ENCODE peak calls at places on chromosomes 13 and 19, in seven cellular contexts. S is IMR-90, G is H1, Q is neuronal stem cell, E is mesenchymal stem cell, H is H9, I is trophoblast cell. F is an unnamed sample.

GRCh38 chr13:33075996-33076395 is 59.8 kb downstream of the KL start:
- DNase-seq in S (no peak), G (no peak), Q (no peak), E (no peak), H (no peak), I (no peak), F (no peak)

GRCh38 chr19:7304200-7304599 is 10.0 kb upstream of the INSR start:
- DNase-seq in S (no peak), G (no peak), Q (no peak), E (no peak), H (no peak), I (no peak), F (no peak)

GRCh38 chr19:46813570-46814358 is 25.4 kb upstream of the SLC1A5 start:
- DNase-seq in S (peak), G (no peak), Q (no peak), E (peak), H (no peak), I (no peak), F (no peak)

GRCh38 chr19:10800488-10800887 is 35.5 kb downstream of the TMED1 start:
- DNase-seq in S (peak), G (no peak), Q (no peak), E (no peak), H (no peak), I (no peak), F (no peak)

GRCh38 chr13:59103004-59103768 is 1060.5 kb downstream of the DIAPH3 start:
- DNase-seq in S (peak), G (no peak), Q (no peak), E (peak), H (no peak), I (no peak), F (no peak)

GRCh38 chr13:110250258-110250891 is 56.6 kb downstream of the COL4A1 start:
- DNase-seq in S (peak), G (peak), Q (no peak), E (peak), H (no peak), I (peak), F (no peak)

GRCh38 chr19:46299004-46299509 is 2.2 kb downstream of the HIF3A start:
- DNase-seq in S (peak), G (no peak), Q (no peak), E (peak), H (no peak), I (no peak), F (no peak)

GRCh38 chr19:35787227-35787799 is 11.9 kb downstream of the ARHGAP33 start:
- DNase-seq in S (no peak), G (no peak), Q (no peak), E (no peak), H (no peak), I (no peak), F (no peak)

GRCh38 chr19:47541507-47541906 is 26.6 kb upstream of the NAPA start:
- DNase-seq in S (no peak), G (no peak), Q (no peak), E (peak), H (no peak), I (no peak), F (no peak)

GRCh38 chr13:78762825-78763224 is 103.9 kb upstream of the OBI1 start:
- DNase-seq in S (no peak), G (no peak), Q (no peak), E (no peak), H (no peak), I (no peak), F (no peak)

GRCh38 chr13:43682698-43683097 is 104.1 kb downstream of the ENOX1 start:
- DNase-seq in S (no peak), G (no peak), Q (no peak), E (no peak), H (no peak), I (no peak), F (no peak)

GRCh38 chr13:38763446-38764381 is 76.8 kb downstream of the FREM2 start:
- DNase-seq in S (peak), G (no peak), Q (peak), E (peak), H (peak), I (peak), F (peak)

GRCh38 chr19:35265126-35265995 is 3.4 kb upstream of the USF2 start:
- DNase-seq in S (no peak), G (no peak), Q (no peak), E (no peak), H (peak), I (no peak), F (no peak)

GRCh38 chr19:8484331-8484894 is 18.0 kb downstream of the PRAM1 start:
- DNase-seq in S (no peak), G (no peak), Q (no peak), E (no peak), H (no peak), I (peak), F (no peak)

GRCh38 chr19:46515290-46515609 is 19.6 kb upstream of the PNMA8B start:
- DNase-seq in S (no peak), G (peak), Q (no peak), E (no peak), H (no peak), I (no peak), F (no peak)

GRCh38 chr19:6875218-6875617 is 12.2 kb upstream of the ADGRE1 start:
- DNase-seq in S (no peak), G (no peak), Q (no peak), E (no peak), H (no peak), I (no peak), F (no peak)

GRCh38 chr19:14826006-14826405 is 9.0 kb downstream of the OR7A5 start:
- DNase-seq in S (no peak), G (no peak), Q (no peak), E (no peak), H (no peak), I (no peak), F (no peak)

GRCh38 chr13:25899464-25899863 is 152.4 kb downstream of the SHISA2 start:
- DNase-seq in S (no peak), G (no peak), Q (no peak), E (no peak), H (no peak), I (no peak), F (no peak)

GRCh38 chr13:114043421-114044053 is 69.7 kb upstream of the C13orf46 start:
- DNase-seq in S (peak), G (no peak), Q (peak), E (peak), H (peak), I (peak), F (peak)

GRCh38 chr13:106596287-106596937 is 28.5 kb upstream of the ARGLU1 start:
- DNase-seq in S (no peak), G (no peak), Q (no peak), E (no peak), H (no peak), I (no peak), F (no peak)

GRCh38 chr13:106597759-106598395 is 29.9 kb upstream of the ARGLU1 start:
- DNase-seq in S (no peak), G (no peak), Q (no peak), E (no peak), H (no peak), I (no peak), F (no peak)

GRCh38 chr13:106594986-106595385 is 27.0 kb upstream of the ARGLU1 start:
- DNase-seq in S (no peak), G (no peak), Q (no peak), E (no peak), H (no peak), I (no peak), F (no peak)

GRCh38 chr13:106597190-106597589 is 29.3 kb upstream of the ARGLU1 start:
- DNase-seq in S (no peak), G (no peak), Q (no peak), E (no peak), H (no peak), I (peak), F (no peak)

GRCh38 chr13:106595623-106596022 is 27.7 kb upstream of the ARGLU1 start:
- DNase-seq in S (no peak), G (no peak), Q (no peak), E (no peak), H (no peak), I (no peak), F (no peak)
- H3K18ac ChIP-seq in S (no peak), G (no peak), Q (no peak), E (no peak), H (no peak), I (no peak), F (no peak)

DNA sequence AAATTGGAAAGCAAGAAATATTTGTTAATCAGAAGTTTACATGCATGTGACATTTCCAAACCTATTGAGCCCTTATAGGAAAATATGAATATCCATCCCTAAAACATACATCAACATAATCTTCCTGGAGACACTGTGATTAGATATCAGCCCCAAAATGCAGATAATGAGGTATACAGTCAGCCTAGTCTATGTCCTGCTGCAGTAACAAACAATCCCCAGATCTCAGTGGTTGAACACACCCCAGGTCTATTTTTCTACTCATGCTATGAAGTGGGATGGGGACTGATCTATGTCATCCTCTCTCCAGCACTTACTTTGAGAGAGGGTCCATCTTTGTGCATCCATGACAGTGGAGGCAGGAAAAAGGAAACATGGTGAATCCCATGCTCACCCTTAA is 31.2 kb downstream of the CACNA1A start:
- DNase-seq in S (no peak), G (no peak), Q (no peak), E (no peak), H (no peak), I (no peak), F (no peak)
- H3K23ac ChIP-seq in S (no peak), G (no peak), Q (no peak), E (no peak), H (no peak), I (no peak), F (no peak)

GRCh38 chr19:5296457-5297271 is 43.9 kb downstream of the PTPRS start:
- DNase-seq in S (no peak), G (no peak), Q (no peak), E (no peak), H (no peak), I (peak), F (no peak)

GRCh38 chr19:5292843-5293606 is 47.6 kb downstream of the PTPRS start:
- DNase-seq in S (peak), G (no peak), Q (peak), E (peak), H (peak), I (peak), F (peak)

GRCh38 chr19:5296021-5296420 is 44.6 kb downstream of the PTPRS start:
- DNase-seq in S (no peak), G (no peak), Q (no peak), E (no peak), H (no peak), I (peak), F (no peak)

GRCh38 chr19:5293607-5294089 is 47.0 kb downstream of the PTPRS start:
- DNase-seq in S (peak), G (peak), Q (peak), E (peak), H (peak), I (no peak), F (peak)

GRCh38 chr19:5294403-5295160 is 46.0 kb downstream of the PTPRS start:
- DNase-seq in S (no peak), G (no peak), Q (no peak), E (no peak), H (no peak), I (no peak), F (no peak)
- H3K18ac ChIP-seq in S (no peak), G (no peak), Q (peak), E (no peak), H (no peak), I (no peak), F (no peak)

GRCh38 chr13:74464656-74465055 is 330.5 kb upstream of the KLF12 start:
- DNase-seq in S (no peak), G (no peak), Q (no peak), E (no peak), H (no peak), I (no peak), F (no peak)
- H3K23ac ChIP-seq in S (no peak), G (no peak), Q (no peak), E (no peak), H (no peak), I (no peak), F (no peak)

GRCh38 chr13:97742084-97742483 is 211.4 kb upstream of the IPO5 start:
- DNase-seq in S (no peak), G (no peak), Q (no peak), E (no peak), H (no peak), I (no peak), F (no peak)

GRCh38 chr13:97749174-97749573 is 204.3 kb upstream of the IPO5 start:
- DNase-seq in S (peak), G (no peak), Q (no peak), E (no peak), H (no peak), I (peak), F (peak)

DNA sequence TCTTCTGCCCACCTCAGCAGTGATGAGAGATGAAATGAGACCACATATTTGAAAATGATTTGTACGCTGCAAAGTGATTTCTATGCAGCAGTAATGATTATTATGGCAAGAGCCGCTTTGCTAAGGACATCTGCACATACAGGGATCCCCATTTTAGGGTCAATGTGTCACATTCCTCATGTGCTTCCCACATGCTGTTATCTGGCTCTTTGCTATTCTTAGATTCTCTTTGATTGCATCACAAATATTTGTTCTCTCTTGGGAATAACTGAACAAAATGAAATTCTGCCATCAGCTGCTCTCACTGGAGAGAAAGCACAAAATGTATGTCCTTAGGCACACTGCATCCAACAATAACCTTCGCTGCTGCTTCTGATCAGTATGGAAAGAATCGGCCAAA is 209.5 kb upstream of the IPO5 start:
- DNase-seq in S (no peak), G (no peak), Q (no peak), E (peak), H (no peak), I (no peak), F (no peak)
- H3K18ac ChIP-seq in S (no peak), G (no peak), Q (no peak), E (no peak), H (no peak), I (no peak), F (no peak)

DNA sequence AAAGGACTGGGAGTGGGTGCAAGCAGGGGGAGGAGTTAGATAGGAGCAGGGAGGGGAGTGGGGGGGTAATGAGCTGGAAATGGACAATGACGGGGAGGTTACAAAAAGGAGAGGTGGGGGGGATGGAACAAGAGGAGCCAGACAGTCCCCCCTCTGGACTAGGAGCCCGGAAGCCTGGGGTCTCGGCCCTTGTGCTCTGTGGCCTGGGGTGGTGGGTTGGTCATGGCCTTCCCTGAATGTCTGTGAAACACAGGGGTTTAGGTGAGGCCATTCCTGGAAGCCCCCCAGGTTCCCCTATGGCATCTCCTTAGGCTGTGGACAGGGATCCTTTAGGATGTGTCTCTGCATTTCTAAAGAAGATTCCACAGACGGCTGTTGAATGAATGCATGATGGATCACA is 12.1 kb downstream of the KCNC3 start:
- DNase-seq in S (no peak), G (no peak), Q (no peak), E (no peak), H (no peak), I (no peak), F (no peak)
- H3K23ac ChIP-seq in S (no peak), G (no peak), Q (no peak), E (no peak), H (no peak), I (no peak), F (no peak)

DNA sequence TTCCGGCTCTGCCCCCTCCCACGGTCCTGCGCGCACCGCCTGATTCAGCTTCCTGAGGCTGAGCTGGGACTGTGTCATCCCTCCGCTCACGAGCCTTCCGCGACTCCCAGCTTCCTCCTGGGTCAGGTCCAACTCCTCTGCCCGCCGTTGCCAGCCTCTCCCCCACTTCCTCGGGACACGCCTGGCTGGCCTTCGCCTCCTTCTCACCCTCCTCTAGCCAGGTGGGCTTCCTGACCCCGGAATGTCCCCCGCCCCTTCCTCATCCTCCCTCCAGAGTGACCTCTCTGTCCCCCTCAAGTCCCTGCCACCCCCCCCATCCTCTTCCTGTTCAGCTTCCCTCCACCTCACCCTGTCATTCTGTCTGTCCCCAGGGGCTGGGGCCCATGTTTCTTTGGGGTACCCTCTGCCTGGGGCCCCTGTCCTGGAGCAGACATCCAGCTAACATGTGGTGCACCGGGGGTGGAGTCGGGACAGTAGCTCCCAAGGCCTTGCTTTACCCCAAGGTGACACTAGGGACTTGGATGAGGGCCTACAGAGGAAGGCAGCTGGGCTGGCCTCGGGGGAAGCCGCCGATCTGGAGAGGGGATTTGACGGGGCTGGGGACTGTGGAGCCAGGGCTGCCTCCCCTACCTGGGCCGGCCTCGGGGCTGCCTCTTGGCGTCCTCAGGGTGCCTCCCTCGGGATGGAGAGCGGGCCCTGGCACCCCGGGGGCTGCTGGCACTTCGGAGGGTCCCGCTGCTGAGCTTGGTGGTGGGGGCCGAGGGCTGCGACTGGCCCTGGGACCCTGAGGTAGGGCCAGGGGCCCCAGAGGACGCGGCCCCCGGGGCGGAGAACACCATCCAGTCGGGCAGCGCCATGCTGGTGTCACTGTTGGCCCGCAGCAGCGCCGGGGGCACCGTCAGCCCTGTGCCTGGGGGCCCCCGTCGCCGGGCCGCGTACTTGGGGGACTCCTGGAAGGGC is 16.5 kb downstream of the SHANK1 start:
- DNase-seq in S (peak), G (no peak), Q (no peak), E (no peak), H (no peak), I (no peak), F (no peak)
- H3K18ac ChIP-seq in S (no peak), G (no peak), Q (no peak), E (no peak), H (no peak), I (no peak), F (no peak)

DNA sequence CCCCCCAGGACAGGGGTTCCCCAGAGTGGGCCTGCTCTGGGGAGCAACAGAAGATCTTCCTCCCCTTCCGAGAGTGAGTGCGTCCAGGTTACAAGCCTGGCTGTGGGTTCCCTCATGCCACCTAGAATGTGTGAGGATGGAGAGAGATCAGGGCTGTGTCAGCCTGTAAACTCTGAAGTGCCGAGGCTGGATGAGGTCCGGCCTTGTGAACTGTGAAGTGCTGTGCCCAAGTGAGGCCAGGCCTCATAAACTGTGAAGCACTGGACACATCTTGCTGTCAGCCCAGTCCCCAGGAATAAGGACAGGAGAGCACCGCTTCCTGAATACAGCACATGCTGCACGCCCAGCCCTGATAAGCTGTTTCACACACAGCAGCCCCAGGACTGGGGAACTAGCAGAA is 7.6 kb downstream of the KCNN1 start:
- DNase-seq in S (no peak), G (no peak), Q (no peak), E (no peak), H (no peak), I (no peak), F (no peak)
- H3K23ac ChIP-seq in S (no peak), G (no peak), Q (no peak), E (no peak), H (no peak), I (no peak), F (no peak)

DNA sequence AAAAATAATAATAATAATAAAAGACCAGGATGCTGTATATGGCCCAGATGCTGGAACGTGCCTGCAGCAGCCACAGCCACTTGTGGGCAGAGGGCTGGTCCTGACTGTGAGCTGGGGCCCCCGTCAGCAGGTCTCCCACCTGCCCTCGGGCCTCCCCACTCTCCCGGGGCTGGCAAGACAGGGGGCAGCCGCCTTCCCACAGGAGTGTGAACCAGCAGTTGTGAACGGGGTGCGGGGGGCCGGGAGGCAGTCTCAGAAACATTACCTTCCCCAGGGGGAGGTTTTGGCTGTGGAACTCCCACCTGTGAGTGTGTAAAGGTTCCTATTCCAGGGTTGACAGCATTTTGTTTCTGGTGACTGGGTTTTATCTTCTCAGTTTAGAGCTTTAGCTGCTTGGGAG is 151.4 kb downstream of the KDM4B start:
- DNase-seq in S (no peak), G (no peak), Q (no peak), E (no peak), H (no peak), I (no peak), F (no peak)
- H3K18ac ChIP-seq in S (no peak), G (no peak), Q (no peak), E (no peak), H (no peak), I (no peak), F (no peak)

GRCh38 chr19:38211779-38212178 is 12.2 kb downstream of the DPF1 start:
- DNase-seq in S (no peak), G (peak), Q (peak), E (no peak), H (peak), I (no peak), F (peak)
- H3K23ac ChIP-seq in S (no peak), G (no peak), Q (no peak), E (no peak), H (no peak), I (no peak), F (no peak)

F was measured in mesendoderm.